ENCODE peak calls at places on chromosome 2, in eight cellular contexts. U is SK-N-SH, P is GM12891, R is prostate gland, N is breast epithelium, D is K562, H is sigmoid colon, T is HCT116. G is an unnamed sample.

GRCh38 chr2:156541706-156542105 is 105.5 kb downstream of the GPD2 start:
- DNase-seq in U (no peak), P (no peak), R (no peak), N (no peak), D (no peak), H (no peak), T (no peak), G (no peak)

GRCh38 chr2:236988690-236989639 is 96.7 kb upstream of the COPS8 start:
- DNase-seq in U (no peak), P (no peak), R (no peak), N (peak; percentile 73), D (no peak), H (peak; percentile 95), T (no peak), G (no peak)

GRCh38 chr2:150526827-150527226 is 39.4 kb upstream of the RND3 start:
- DNase-seq in U (no peak), P (no peak), R (peak; percentile 24), N (no peak), D (no peak), H (no peak), T (peak; percentile 72), G (no peak)

GRCh38 chr2:51997571-51997970 is 965.6 kb upstream of the NRXN1 start:
- DNase-seq in U (no peak), P (no peak), R (no peak), N (no peak), D (no peak), H (no peak), T (peak; percentile 3), G (no peak)

GRCh38 chr2:39492701-39493100 is 55.6 kb upstream of the MAP4K3 start:
- DNase-seq in U (no peak), P (no peak), R (no peak), N (no peak), D (no peak), H (no peak), T (no peak), G (no peak)

GRCh38 chr2:241803387-241804325 is 5.3 kb upstream of the NEU4 start:
- DNase-seq in U (peak; percentile 75), P (peak; percentile 76), R (no peak), N (no peak), D (no peak), H (peak; percentile 82), T (no peak), G (no peak)

GRCh38 chr2:44572196-44572900 is 210.6 kb downstream of the CAMKMT start:
- DNase-seq in U (no peak), P (no peak), R (no peak), N (no peak), D (no peak), H (no peak), T (no peak), G (no peak)

GRCh38 chr2:62596061-62596658 is 90.2 kb upstream of the TMEM17 start:
- DNase-seq in U (peak; percentile 57), P (no peak), R (no peak), N (no peak), D (no peak), H (no peak), T (no peak), G (peak; percentile 16)

GRCh38 chr2:191366199-191366598 is 121.0 kb downstream of the MYO1B start:
- DNase-seq in U (no peak), P (no peak), R (no peak), N (no peak), D (no peak), H (no peak), T (no peak), G (no peak)

GRCh38 chr2:237354930-237355329 is 59.0 kb downstream of the COL6A3 start:
- DNase-seq in U (no peak), P (no peak), R (no peak), N (peak; percentile 76), D (no peak), H (peak; percentile 78), T (no peak), G (no peak)

GRCh38 chr2:239383036-239383795 is 17.6 kb downstream of the HDAC4 start:
- DNase-seq in U (no peak), P (no peak), R (no peak), N (no peak), D (no peak), H (peak; percentile 48), T (no peak), G (no peak)

GRCh38 chr2:144181006-144181405 is 338.9 kb downstream of the ZEB2 start:
- DNase-seq in U (no peak), P (no peak), R (no peak), N (no peak), D (no peak), H (no peak), T (no peak), G (no peak)

GRCh38 chr2:118992740-118993391 is 50.9 kb downstream of the MARCO start:
- DNase-seq in U (no peak), P (no peak), R (no peak), N (no peak), D (no peak), H (no peak), T (no peak), G (no peak)

GRCh38 chr2:54499666-54500065 is 43.5 kb downstream of the SPTBN1 start:
- DNase-seq in U (no peak), P (no peak), R (no peak), N (no peak), D (no peak), H (no peak), T (no peak), G (peak; percentile 67)

GRCh38 chr2:175205523-175205922 is 24.0 kb upstream of the ATP5MC3 start:
- DNase-seq in U (no peak), P (no peak), R (no peak), N (no peak), D (no peak), H (no peak), T (no peak), G (no peak)

GRCh38 chr2:31764169-31764568 is 183.4 kb upstream of the SRD5A2 start:
- DNase-seq in U (no peak), P (no peak), R (peak; percentile 68), N (no peak), D (no peak), H (no peak), T (no peak), G (no peak)

GRCh38 chr2:191626497-191627151 is 51.3 kb upstream of the NABP1 start:
- DNase-seq in U (no peak), P (no peak), R (no peak), N (no peak), D (no peak), H (no peak), T (no peak), G (no peak)

GRCh38 chr2:85890522-85891176 is 1.9 kb upstream of the ST3GAL5 start:
- DNase-seq in U (no peak), P (no peak), R (no peak), N (no peak), D (peak; percentile 40), H (no peak), T (no peak), G (no peak)

GRCh38 chr2:46306988-46307655 is 9.9 kb downstream of the EPAS1 start:
- DNase-seq in U (no peak), P (no peak), R (no peak), N (no peak), D (no peak), H (no peak), T (no peak), G (no peak)

GRCh38 chr2:11685906-11686470 is 16.0 kb upstream of the NTSR2 start:
- DNase-seq in U (no peak), P (no peak), R (no peak), N (no peak), D (no peak), H (peak; percentile 18), T (no peak), G (no peak)

GRCh38 chr2:8709611-8710010 is 27.8 kb downstream of the ID2 start:
- DNase-seq in U (no peak), P (no peak), R (no peak), N (no peak), D (no peak), H (no peak), T (no peak), G (no peak)

GRCh38 chr2:222796413-222797103 is 64.3 kb upstream of the ACSL3 start:
- DNase-seq in U (no peak), P (no peak), R (peak; percentile 72), N (no peak), D (no peak), H (no peak), T (no peak), G (no peak)

DNA sequence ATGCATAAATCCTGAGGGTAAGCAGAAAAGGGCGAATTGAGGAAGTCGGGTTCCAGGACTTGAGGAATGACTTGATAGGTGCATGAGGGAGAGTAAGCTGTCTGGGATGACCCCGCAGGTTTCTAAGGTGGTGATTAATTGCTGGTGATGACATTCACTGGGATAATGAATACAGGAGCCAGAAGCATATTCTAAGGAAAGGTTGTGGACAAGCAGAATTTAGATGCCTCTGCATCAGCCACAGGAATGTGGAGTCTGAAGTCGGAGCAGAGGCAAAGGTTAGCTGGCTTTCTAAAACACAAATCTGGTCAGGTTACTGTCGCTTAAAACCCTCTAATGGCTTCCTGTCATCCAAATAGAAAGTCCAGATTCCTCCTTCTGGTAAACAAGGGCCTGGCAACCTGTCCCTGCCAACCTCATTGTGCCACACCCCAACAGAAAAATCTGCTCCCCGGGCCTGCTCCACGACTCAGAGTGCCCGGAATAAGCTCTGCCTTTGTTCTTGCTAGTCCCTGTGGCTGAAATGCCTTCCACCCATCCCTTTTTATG is 11.4 kb upstream of the TMEM214 start:
- DNase-seq in U (no peak), P (no peak), R (peak; percentile 48), N (peak; percentile 80), D (no peak), H (no peak), T (no peak), G (no peak)
- TF ChIP-seq POLR2AphosphoS5 in U (no peak), P (no peak), R (no peak), N (no peak), D (no peak), H (no peak), T (peak; percentile 12), G (no peak)

DNA sequence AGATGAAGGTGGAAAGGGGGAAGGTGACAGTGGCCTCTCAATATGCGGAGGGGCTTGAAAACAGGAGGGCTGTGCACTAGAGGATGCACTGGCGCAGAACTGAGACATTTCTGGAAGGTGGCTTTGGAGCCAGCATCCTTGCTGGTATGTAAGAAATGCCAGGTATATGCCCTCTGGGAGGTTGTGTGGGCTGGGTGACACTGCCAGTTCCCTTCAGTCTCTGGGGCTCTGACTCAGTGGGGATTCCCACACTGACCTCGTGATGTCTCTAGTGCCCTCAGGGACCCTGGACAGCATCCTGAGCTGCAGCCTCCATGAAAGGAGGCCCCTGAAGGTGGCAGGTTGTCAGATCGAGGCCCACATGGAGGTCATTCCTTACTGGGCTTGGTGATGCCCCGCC is 74.0 kb downstream of the AGAP1 start:
- DNase-seq in U (no peak), P (no peak), R (no peak), N (peak; percentile 75), D (no peak), H (no peak), T (no peak), G (no peak)
- TF ChIP-seq POLR2AphosphoS5 in U (no peak), P (no peak), R (no peak), N (peak; percentile 19), D (no peak), H (no peak), T (no peak), G (no peak)

GRCh38 chr2:221501210-221501882 is 70.8 kb downstream of the EPHA4 start:
- DNase-seq in U (no peak), P (no peak), R (no peak), N (no peak), D (no peak), H (no peak), T (no peak), G (no peak)
- TF ChIP-seq POLR2AphosphoS5 in U (no peak), P (no peak), R (no peak), N (no peak), D (no peak), H (no peak), T (no peak), G (no peak)

GRCh38 chr2:207437136-207437856 is 92.5 kb upstream of the CREB1 start:
- DNase-seq in U (peak; percentile 49), P (no peak), R (no peak), N (no peak), D (no peak), H (no peak), T (no peak), G (no peak)
- TF ChIP-seq POLR2AphosphoS5 in U (no peak), P (no peak), R (no peak), N (no peak), D (no peak), H (no peak), T (no peak), G (no peak)

G was measured in SK-N-MC.